ENCODE peak calls at places on chromosomes 13 and 19, in six cellular contexts. F, I, J, X, S and L are unnamed samples.

GRCh38 chr19:37654118-37654517 is 1.1 kb downstream of the ZFP30 start:
- DNase-seq in F (no peak), I (no peak), J (no peak), X (no peak), S (no peak), L (peak; percentile 60)

GRCh38 chr19:54109651-54110050 is 5.8 kb downstream of the TFPT start:
- DNase-seq in F (no peak), I (no peak), J (no peak), X (no peak), S (no peak), L (no peak)

GRCh38 chr13:75271851-75272250 is 210.1 kb downstream of the TBC1D4 start:
- DNase-seq in F (no peak), I (no peak), J (peak; percentile 12), X (no peak), S (no peak), L (no peak)

GRCh38 chr19:9306443-9306842 is 3.2 kb downstream of the ZNF699 start:
- DNase-seq in F (no peak), I (no peak), J (peak; percentile 45), X (no peak), S (no peak), L (peak; percentile 81)

GRCh38 chr19:3358919-3359849 is 7.2 kb upstream of the NFIC start:
- DNase-seq in F (peak; percentile 33), I (peak; percentile 62), J (peak; percentile 61), X (peak; percentile 37), S (peak; percentile 60), L (peak; percentile 99)

GRCh38 chr19:48630289-48631036 is 6.7 kb downstream of the DBP start:
- DNase-seq in F (peak; percentile 88), I (peak; percentile 89), J (peak; percentile 68), X (no peak), S (peak; percentile 80), L (peak; percentile 83)

GRCh38 chr13:74250738-74251190 is 116.6 kb upstream of the KLF12 start:
- DNase-seq in F (no peak), I (no peak), J (peak; percentile 42), X (no peak), S (no peak), L (peak; percentile 72)

GRCh38 chr19:4694211-4694987 is 24.3 kb upstream of the MYDGF start:
- DNase-seq in F (no peak), I (no peak), J (peak; percentile 98), X (peak; percentile 81), S (no peak), L (peak; percentile 100)

GRCh38 chr19:14530005-14530348 is 583 bp downstream of the TECR start:
- DNase-seq in F (peak; percentile 51), I (peak; percentile 87), J (no peak), X (no peak), S (peak; percentile 79), L (no peak)

GRCh38 chr19:41689993-41690800 is 2.1 kb upstream of the CEACAM7 start:
- DNase-seq in F (peak; percentile 10), I (no peak), J (no peak), X (no peak), S (no peak), L (no peak)

GRCh38 chr19:47012620-47013019 is 7.0 kb upstream of the NPAS1 start:
- DNase-seq in F (no peak), I (no peak), J (no peak), X (no peak), S (no peak), L (peak; percentile 71)

GRCh38 chr13:74040200-74040599 is 94.0 kb downstream of the KLF12 start:
- DNase-seq in F (peak; percentile 91), I (peak; percentile 65), J (peak; percentile 33), X (peak; percentile 8), S (peak; percentile 89), L (no peak)

GRCh38 chr19:7293795-7294570 is at the start of gene INSR:
- DNase-seq in F (peak; percentile 93), I (peak; percentile 95), J (peak; percentile 91), X (peak; percentile 84), S (peak; percentile 93), L (peak; percentile 100)

GRCh38 chr19:29245221-29245620 is 32.3 kb upstream of the UQCRFS1 start:
- DNase-seq in F (no peak), I (no peak), J (no peak), X (no peak), S (no peak), L (no peak)

GRCh38 chr13:112346173-112346898 is 29.8 kb upstream of the SPACA7 start:
- DNase-seq in F (peak; percentile 53), I (peak; percentile 18), J (no peak), X (no peak), S (peak; percentile 68), L (no peak)

GRCh38 chr13:101942535-101943157 is 459.2 kb downstream of the FGF14 start:
- DNase-seq in F (no peak), I (no peak), J (no peak), X (no peak), S (peak; percentile 49), L (peak; percentile 51)

GRCh38 chr19:37654833-37655688 is at the start of gene ZFP30:
- DNase-seq in F (peak; percentile 75), I (peak; percentile 95), J (peak; percentile 79), X (peak; percentile 63), S (peak; percentile 93), L (peak; percentile 95)

GRCh38 chr19:35693835-35694599 is 10.3 kb upstream of the ZBTB32 start:
- DNase-seq in F (peak; percentile 94), I (peak; percentile 94), J (peak; percentile 84), X (peak; percentile 84), S (peak; percentile 93), L (peak; percentile 97)

GRCh38 chr13:101417043-101417406 is 717 bp upstream of the NALCN start:
- DNase-seq in F (no peak), I (no peak), J (peak; percentile 52), X (peak; percentile 22), S (peak; percentile 9), L (peak; percentile 80)

GRCh38 chr19:47660435-47660832 is 51.5 kb downstream of the BICRA start:
- DNase-seq in F (no peak), I (peak; percentile 75), J (no peak), X (peak; percentile 63), S (no peak), L (no peak)

GRCh38 chr19:30564551-30565011 is 192.4 kb downstream of the ZNF536 start:
- DNase-seq in F (peak; percentile 55), I (no peak), J (no peak), X (no peak), S (no peak), L (no peak)

DNA sequence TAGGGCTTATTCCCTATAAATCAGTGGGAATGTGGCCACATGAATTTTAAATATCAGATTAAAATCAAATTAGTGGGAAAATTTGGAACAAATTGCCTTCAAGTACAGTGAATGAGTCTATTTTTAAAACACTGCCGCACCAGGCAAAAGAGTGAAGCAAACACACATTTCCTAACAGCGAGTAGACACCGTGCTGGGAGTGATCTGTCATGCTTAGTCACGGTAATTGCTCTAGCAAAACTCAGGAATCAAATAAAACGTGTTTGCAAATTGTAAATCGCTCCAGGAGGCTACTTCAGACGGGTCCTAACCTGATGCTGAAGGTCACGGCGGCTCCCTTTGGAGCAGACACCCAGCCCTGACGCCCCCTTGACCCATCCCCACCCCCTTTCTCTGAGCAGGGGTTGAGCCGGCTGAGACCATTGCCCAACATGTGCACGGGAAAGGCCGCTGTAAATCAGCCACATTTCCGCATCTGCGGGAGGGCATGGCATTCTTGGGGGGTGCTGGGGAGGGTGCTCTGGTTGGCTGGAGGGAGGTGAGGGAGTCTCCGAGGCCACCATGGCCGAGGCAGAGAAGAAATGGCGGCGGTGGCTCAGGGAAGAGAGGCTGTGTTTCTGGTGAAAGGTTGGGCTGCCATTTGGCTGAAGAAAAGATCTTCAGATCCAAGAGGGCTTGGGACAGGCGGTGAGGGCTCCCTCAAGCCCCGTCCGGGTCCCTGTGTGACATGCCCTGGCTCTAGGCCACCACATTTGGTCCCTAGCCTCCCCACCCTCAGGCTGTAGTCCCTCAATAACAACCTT is 8.9 kb downstream of the CEBPA start:
- DNase-seq in F (no peak), I (peak; percentile 80), J (peak; percentile 60), X (no peak), S (no peak), L (peak; percentile 99)
- H3K27ac ChIP-seq in F (no peak overlapping the region), I (peak overlapping the region; percentile 93), J (no peak overlapping the region), X (peak overlapping the region; percentile 82), S (no peak overlapping the region), L (peak overlapping the region; percentile 75)

GRCh38 chr19:6253886-6254285 is 25.9 kb downstream of the MLLT1 start:
- DNase-seq in F (no peak), I (no peak), J (no peak), X (no peak), S (no peak), L (no peak)

GRCh38 chr19:6250909-6251308 is 28.9 kb downstream of the MLLT1 start:
- DNase-seq in F (no peak), I (no peak), J (peak; percentile 18), X (no peak), S (no peak), L (no peak)

GRCh38 chr19:6249296-6249695 is 30.5 kb downstream of the MLLT1 start:
- DNase-seq in F (no peak), I (no peak), J (no peak), X (no peak), S (no peak), L (peak; percentile 76)

GRCh38 chr19:6250024-6250605 is 29.7 kb downstream of the MLLT1 start:
- DNase-seq in F (no peak), I (no peak), J (peak; percentile 19), X (no peak), S (no peak), L (peak; percentile 80)

GRCh38 chr19:6252066-6252465 is 27.7 kb downstream of the MLLT1 start:
- DNase-seq in F (no peak), I (no peak), J (no peak), X (no peak), S (no peak), L (no peak)
- H3K79me2 ChIP-seq in F (peaks cover 99% of the 10 kb centered on the region), I (peaks cover 99% of the 10 kb centered on the region), J (peaks cover 59% of the 10 kb centered on the region), X (peaks cover 13% of the 10 kb centered on the region), S (peaks cover 97% of the 10 kb centered on the region), L (peaks cover 76% of the 10 kb centered on the region)

GRCh38 chr13:42671502-42671901 is 97.5 kb downstream of the TNFSF11 start:
- DNase-seq in F (no peak), I (no peak), J (no peak), X (no peak), S (no peak), L (no peak)
- H3K4me1 ChIP-seq in F (no peaks in the 10 kb centered on the region), I (no peaks in the 10 kb centered on the region), J (no peaks in the 10 kb centered on the region), X (no peaks in the 10 kb centered on the region), S (no peaks in the 10 kb centered on the region), L (no peaks in the 10 kb centered on the region)

GRCh38 chr13:110556224-110556606 is 5.3 kb downstream of the RAB20 start:
- DNase-seq in F (no peak), I (no peak), J (no peak), X (peak; percentile 41), S (no peak), L (no peak)

GRCh38 chr13:110554946-110555345 is 6.6 kb downstream of the RAB20 start:
- DNase-seq in F (no peak), I (no peak), J (no peak), X (no peak), S (no peak), L (no peak)

GRCh38 chr13:110557610-110558305 is 3.8 kb downstream of the RAB20 start:
- DNase-seq in F (no peak), I (no peak), J (no peak), X (no peak), S (no peak), L (peak; percentile 76)

GRCh38 chr13:110555601-110556223 is 5.8 kb downstream of the RAB20 start:
- DNase-seq in F (no peak), I (peak; percentile 56), J (no peak), X (peak; percentile 42), S (no peak), L (no peak)

DNA sequence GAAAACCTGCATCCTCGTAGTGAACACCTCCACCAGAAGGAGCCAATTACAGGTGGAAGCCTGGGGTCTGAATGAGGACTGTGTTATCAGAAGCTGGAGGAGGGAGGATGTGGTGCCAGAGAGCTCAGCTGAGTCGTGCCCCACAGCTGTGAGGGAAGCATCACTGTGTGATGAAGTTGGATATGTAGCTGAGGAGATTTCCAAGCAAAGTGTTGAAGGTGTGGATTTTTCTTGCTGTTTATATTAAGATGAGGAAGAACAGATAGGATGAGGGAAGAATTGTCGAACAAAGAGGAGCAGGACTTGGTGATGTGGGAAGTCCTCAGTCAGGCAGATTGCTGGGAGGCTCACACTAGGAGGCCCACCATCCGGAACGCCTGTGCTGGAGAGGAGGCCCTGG is 4.4 kb downstream of the RAB20 start:
- DNase-seq in F (no peak), I (no peak), J (no peak), X (no peak), S (no peak), L (no peak)
- H3K27ac ChIP-seq in F (no peak overlapping the region), I (peak overlapping the region; percentile 94), J (no peak overlapping the region), X (peak overlapping the region; percentile 89), S (no peak overlapping the region), L (no peak overlapping the region)